ENCODE peak calls at places on chromosome 15, in eight cellular contexts. J is OCI-M1; I is psoas muscle; Q is cardiac muscle cell; H is RKO; F is stimulated activated CD8-positive, alpha-beta memory T cell treated with anti-CD3 and anti-CD28 coated beads, Interleukin-4, amount 100 ng/mL, for 1 hour; P is T follicular helper cell; E is HS-27A. D is an unnamed sample.

GRCh38 chr15:51096976-51097375 is 2.3 kb upstream of the TNFAIP8L3 start:
- DNase-seq in J (peak; percentile 39), I (no peak), Q (no peak), H (no peak), F (no peak), P (no peak), E (no peak), D (no peak)

GRCh38 chr15:60130398-60130797 is 126.3 kb downstream of the FOXB1 start:
- DNase-seq in J (peak; percentile 6), I (no peak), Q (no peak), H (no peak), F (no peak), P (no peak), E (no peak), D (no peak)

GRCh38 chr15:92157666-92158298 is 235.9 kb upstream of the ST8SIA2 start:
- DNase-seq in J (no peak), I (no peak), Q (no peak), H (no peak), F (no peak), P (no peak), E (no peak), D (no peak)

GRCh38 chr15:75904241-75904631 is 558 bp downstream of the FBXO22 start:
- DNase-seq in J (peak; percentile 76), I (no peak), Q (peak; percentile 60), H (peak; percentile 56), F (no peak), P (no peak), E (peak; percentile 14), D (no peak)

GRCh38 chr15:95603802-95604201 is 726.7 kb upstream of the NR2F2 start:
- DNase-seq in J (peak; percentile 11), I (no peak), Q (no peak), H (no peak), F (no peak), P (no peak), E (no peak), D (no peak)

GRCh38 chr15:42627485-42627884 is 52.1 kb downstream of the STARD9 start:
- DNase-seq in J (no peak), I (no peak), Q (no peak), H (no peak), F (no peak), P (no peak), E (no peak), D (no peak)

GRCh38 chr15:38702178-38702912 is 137.7 kb upstream of the RASGRP1 start:
- DNase-seq in J (no peak), I (no peak), Q (no peak), H (no peak), F (no peak), P (no peak), E (no peak), D (no peak)

GRCh38 chr15:40593130-40593529 is 919 bp upstream of the KNL1 start:
- DNase-seq in J (peak; percentile 65), I (no peak), Q (no peak), H (no peak), F (no peak), P (no peak), E (no peak), D (no peak)

GRCh38 chr15:26893351-26894065 is 26.6 kb downstream of the GABRA5 start:
- DNase-seq in J (no peak), I (no peak), Q (no peak), H (no peak), F (no peak), P (no peak), E (no peak), D (no peak)

GRCh38 chr15:58551764-58552504 is 120.1 kb downstream of the LIPC start:
- DNase-seq in J (peak; percentile 63), I (no peak), Q (no peak), H (no peak), F (no peak), P (no peak), E (peak; percentile 92), D (no peak)

GRCh38 chr15:41798607-41799487 is 24.6 kb downstream of the MAPKBP1 start:
- DNase-seq in J (no peak), I (no peak), Q (peak; percentile 84), H (no peak), F (no peak), P (no peak), E (no peak), D (no peak)

D was measured in T-helper 9 cell.